ENCODE peak calls at places on chromosomes 12 and 14, in five cellular contexts. K is tibial nerve, J is body of pancreas, U is A673, P is left lung. Q is an unnamed sample.

GRCh38 chr12:65189028-65189718 is 19.8 kb downstream of the LEMD3 start:
- DNase-seq in K (no peak), J (no peak), U (no peak), P (no peak), Q (no peak)

GRCh38 chr12:64894827-64895475 is 70.5 kb downstream of the TBC1D30 start:
- DNase-seq in K (no peak), J (no peak), U (no peak), P (no peak), Q (no peak)

GRCh38 chr12:45284096-45284901 is 68.4 kb downstream of the ANO6 start:
- DNase-seq in K (no peak), J (no peak), U (peak; percentile 56), P (no peak), Q (no peak)

GRCh38 chr14:104426771-104427125 is 152.8 kb upstream of the C14orf180 start:
- DNase-seq in K (no peak), J (no peak), U (no peak), P (no peak), Q (no peak)

GRCh38 chr14:105256292-105256960 is 8.1 kb downstream of the BTBD6 start:
- DNase-seq in K (no peak), J (no peak), U (no peak), P (no peak), Q (peak; percentile 58)

GRCh38 chr14:73403181-73403752 is 55.1 kb downstream of the NUMB start:
- DNase-seq in K (no peak), J (no peak), U (no peak), P (no peak), Q (no peak)

GRCh38 chr12:100128509-100128908 is 14.2 kb downstream of the BLTP3B start:
- DNase-seq in K (peak; percentile 32), J (peak; percentile 23), U (peak; percentile 93), P (no peak), Q (peak; percentile 77)

GRCh38 chr14:106501898-106502297 is 975.5 kb downstream of the TMEM121 start:
- DNase-seq in K (no peak), J (no peak), U (no peak), P (no peak), Q (no peak)

GRCh38 chr12:77830952-77831351 is 258 bp downstream of the NAV3 start:
- DNase-seq in K (no peak), J (no peak), U (no peak), P (no peak), Q (no peak)

GRCh38 chr14:21219120-21219519 is 50.1 kb downstream of the HNRNPC start:
- DNase-seq in K (no peak), J (no peak), U (no peak), P (no peak), Q (no peak)
- H3K36me3 ChIP-seq in K (peaks cover 78% of the 10 kb centered on the region), J (peaks cover 8% of the 10 kb centered on the region), U (peaks cover 96% of the 10 kb centered on the region), P (peaks cover 3% of the 10 kb centered on the region), Q (peaks cover 18% of the 10 kb centered on the region)

DNA sequence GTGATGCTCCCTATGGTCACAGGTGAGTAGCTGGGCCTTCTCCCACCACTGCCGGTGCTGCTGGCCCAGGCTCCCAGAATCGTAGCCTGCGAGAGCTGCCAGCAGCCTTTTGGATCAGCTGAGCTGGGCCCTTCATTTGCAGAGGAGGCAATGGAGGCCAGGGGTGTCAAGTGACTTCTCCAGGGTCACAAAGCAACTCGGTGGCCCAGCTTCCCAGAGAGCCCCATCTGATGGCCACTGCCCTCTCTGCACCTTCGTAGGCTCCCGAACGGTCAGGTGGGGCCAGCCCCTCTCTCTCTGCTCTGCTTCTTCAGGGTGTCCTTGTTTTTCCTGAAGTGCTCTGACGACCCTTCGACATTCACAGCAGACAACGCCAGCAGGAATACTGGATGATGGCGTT is 4.6 kb downstream of the KRT80 start:
- DNase-seq in K (no peak), J (no peak), U (no peak), P (no peak), Q (no peak)
- TF ChIP-seq CTCF in K (no peak), J (no peak), U (no peak), P (no peak), Q (no peak)

GRCh38 chr12:127457726-127458125 is 809.2 kb upstream of the TMEM132C start:
- DNase-seq in K (no peak), J (no peak), U (no peak), P (no peak), Q (no peak)

GRCh38 chr12:127450822-127451221 is 816.1 kb upstream of the TMEM132C start:
- DNase-seq in K (no peak), J (no peak), U (no peak), P (no peak), Q (no peak)

GRCh38 chr12:127459166-127459565 is 807.8 kb upstream of the TMEM132C start:
- DNase-seq in K (no peak), J (no peak), U (no peak), P (no peak), Q (no peak)

GRCh38 chr12:127459687-127460086 is 807.3 kb upstream of the TMEM132C start:
- DNase-seq in K (no peak), J (no peak), U (no peak), P (no peak), Q (no peak)

DNA sequence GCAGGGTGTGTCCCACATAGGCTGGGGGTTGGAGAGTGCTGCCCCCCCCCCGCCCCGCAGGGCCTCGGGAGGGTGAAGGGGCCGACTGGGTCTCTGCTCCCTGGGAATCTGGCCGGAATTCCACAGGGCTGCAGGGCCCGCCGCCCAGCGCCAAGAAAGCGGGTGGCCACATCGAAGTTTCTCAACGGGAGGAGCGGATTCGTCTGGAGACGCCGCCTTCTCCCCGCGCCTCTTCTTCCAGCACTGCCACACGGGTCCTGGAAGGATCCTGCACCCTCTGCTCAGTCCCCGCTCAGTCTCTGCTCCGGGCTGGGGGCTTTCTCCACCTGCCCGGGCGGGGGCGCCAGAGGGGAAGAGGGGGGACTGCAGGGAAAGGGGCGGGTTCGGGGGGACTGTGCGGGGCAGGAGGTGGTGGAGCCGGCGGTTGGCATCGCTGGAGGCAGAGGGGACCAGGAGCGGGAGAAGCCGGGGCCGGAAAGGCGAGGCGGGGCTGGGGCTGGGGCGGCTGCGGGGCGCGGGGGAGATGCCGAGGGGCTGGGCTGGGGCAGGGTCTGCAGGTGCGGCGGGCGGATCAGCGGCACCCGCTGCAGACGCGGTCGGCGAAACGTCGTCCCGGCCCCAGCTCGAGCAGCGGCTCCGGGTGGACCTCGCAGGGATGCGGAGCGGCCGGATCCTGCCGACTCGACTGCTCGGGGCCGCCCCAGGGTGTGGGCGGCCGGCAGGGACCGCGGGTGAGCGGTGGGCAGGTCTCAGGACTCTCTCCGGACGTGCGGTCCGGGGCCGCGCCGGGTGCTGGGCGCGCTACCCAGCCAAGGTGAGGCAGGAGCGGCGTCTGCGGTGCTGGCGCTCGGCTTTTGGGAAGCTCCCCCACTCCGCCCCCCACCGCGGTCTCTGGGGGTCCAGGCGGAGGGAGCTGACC is 811.4 kb upstream of the TMEM132C start:
- DNase-seq in K (no peak), J (no peak), U (no peak), P (no peak), Q (no peak)
- H3K27ac ChIP-seq in K (no peak overlapping the region), J (no peak overlapping the region), U (no peak overlapping the region), P (no peak overlapping the region), Q (no peak overlapping the region)

DNA sequence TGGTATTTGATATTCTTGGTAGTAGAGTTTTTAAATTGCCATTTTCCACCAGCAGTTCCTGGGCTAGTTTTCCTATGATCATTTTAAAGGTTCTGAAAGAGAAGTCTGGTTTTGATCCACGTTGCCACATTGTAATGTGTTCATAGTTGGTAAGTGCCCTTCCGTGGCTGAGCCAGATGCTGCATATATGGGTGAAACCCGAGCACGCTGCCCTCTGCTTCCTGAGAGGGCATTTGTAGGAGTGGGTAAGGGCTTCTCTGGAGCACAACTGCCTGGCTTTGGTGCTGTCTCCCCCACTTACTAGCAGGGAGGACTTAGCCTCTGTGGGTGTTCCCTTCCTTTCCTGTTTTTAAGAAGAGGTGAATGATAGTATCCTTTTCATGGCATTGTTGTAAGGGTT is 7.1 kb downstream of the SNRNP35 start:
- DNase-seq in K (no peak), J (no peak), U (no peak), P (no peak), Q (no peak)
- H3K36me3 ChIP-seq in K (peaks cover 45% of the 10 kb centered on the region), J (no peaks in the 10 kb centered on the region), U (peaks cover 5% of the 10 kb centered on the region), P (no peaks in the 10 kb centered on the region), Q (peaks cover 26% of the 10 kb centered on the region)

Q was measured in tibial artery.